ENCODE peak calls at places on chromosomes 3 and 15, in eight cellular contexts. One of them, this sample, is unnamed. For H3K27me3 and H3K4me1, the result is how much of the 10 kb centered on the place peaks cover.

GRCh38 chr3:53375019-53375418 is 27.7 kb upstream of the DCP1A start:
- DNase-seq in breast epithelium: peak
- DNase-seq in NT2/D1: peak
- DNase-seq in right atrium auricular region: no peak
- DNase-seq in Peyer's patch: peak
- DNase-seq in heart left ventricle: peak
- DNase-seq in thyroid gland: peak
- DNase-seq in body of pancreas: peak
- DNase-seq in this sample: peak

GRCh38 chr15:74817370-74817737 is 4.7 kb downstream of the LMAN1L start:
- DNase-seq in breast epithelium: peak
- DNase-seq in NT2/D1: no peak
- DNase-seq in right atrium auricular region: no peak
- DNase-seq in Peyer's patch: peak
- DNase-seq in heart left ventricle: no peak
- DNase-seq in thyroid gland: no peak
- DNase-seq in body of pancreas: peak
- DNase-seq in this sample: peak

GRCh38 chr3:98246142-98246541 is 17.9 kb upstream of the OR5H6 start:
- DNase-seq in breast epithelium: no peak
- DNase-seq in NT2/D1: no peak
- DNase-seq in right atrium auricular region: no peak
- DNase-seq in Peyer's patch: no peak
- DNase-seq in heart left ventricle: no peak
- DNase-seq in thyroid gland: no peak
- DNase-seq in body of pancreas: no peak
- DNase-seq in this sample: no peak

GRCh38 chr3:12793701-12794100 is 2.8 kb upstream of the CAND2 start:
- DNase-seq in breast epithelium: no peak
- DNase-seq in NT2/D1: no peak
- DNase-seq in right atrium auricular region: no peak
- DNase-seq in Peyer's patch: no peak
- DNase-seq in heart left ventricle: no peak
- DNase-seq in thyroid gland: no peak
- DNase-seq in body of pancreas: no peak
- DNase-seq in this sample: no peak

GRCh38 chr3:197028711-197029510 is 706 bp downstream of the MELTF start:
- DNase-seq in breast epithelium: no peak
- DNase-seq in NT2/D1: no peak
- DNase-seq in right atrium auricular region: peak
- DNase-seq in Peyer's patch: no peak
- DNase-seq in heart left ventricle: peak
- DNase-seq in thyroid gland: no peak
- DNase-seq in body of pancreas: no peak
- DNase-seq in this sample: peak

GRCh38 chr3:55629432-55629831 is 142.3 kb upstream of the WNT5A start:
- DNase-seq in breast epithelium: peak
- DNase-seq in NT2/D1: no peak
- DNase-seq in right atrium auricular region: no peak
- DNase-seq in Peyer's patch: peak
- DNase-seq in heart left ventricle: no peak
- DNase-seq in thyroid gland: peak
- DNase-seq in body of pancreas: peak
- DNase-seq in this sample: no peak

GRCh38 chr15:62067448-62068044 is 769 bp downstream of the C2CD4A start:
- DNase-seq in breast epithelium: no peak
- DNase-seq in NT2/D1: no peak
- DNase-seq in right atrium auricular region: no peak
- DNase-seq in Peyer's patch: peak
- DNase-seq in heart left ventricle: peak
- DNase-seq in thyroid gland: peak
- DNase-seq in body of pancreas: peak
- DNase-seq in this sample: no peak

GRCh38 chr3:195508185-195508584 is 34.9 kb downstream of the PPP1R2 start:
- DNase-seq in breast epithelium: no peak
- DNase-seq in NT2/D1: no peak
- DNase-seq in right atrium auricular region: no peak
- DNase-seq in Peyer's patch: no peak
- DNase-seq in heart left ventricle: no peak
- DNase-seq in thyroid gland: no peak
- DNase-seq in body of pancreas: no peak
- DNase-seq in this sample: no peak

GRCh38 chr3:70849911-70850699 is 537.7 kb upstream of the MDFIC2 start:
- DNase-seq in breast epithelium: no peak
- DNase-seq in NT2/D1: no peak
- DNase-seq in right atrium auricular region: no peak
- DNase-seq in Peyer's patch: no peak
- DNase-seq in heart left ventricle: no peak
- DNase-seq in thyroid gland: peak
- DNase-seq in body of pancreas: peak
- DNase-seq in this sample: no peak

GRCh38 chr15:71295242-71296031 is 180.2 kb downstream of the THSD4 start:
- DNase-seq in breast epithelium: no peak
- DNase-seq in NT2/D1: no peak
- DNase-seq in right atrium auricular region: no peak
- DNase-seq in Peyer's patch: no peak
- DNase-seq in heart left ventricle: no peak
- DNase-seq in thyroid gland: peak
- DNase-seq in body of pancreas: peak
- DNase-seq in this sample: no peak

GRCh38 chr15:67370206-67370954 is 115.8 kb downstream of the IQCH start:
- DNase-seq in breast epithelium: no peak
- DNase-seq in NT2/D1: no peak
- DNase-seq in right atrium auricular region: no peak
- DNase-seq in Peyer's patch: no peak
- DNase-seq in heart left ventricle: no peak
- DNase-seq in thyroid gland: no peak
- DNase-seq in body of pancreas: no peak
- DNase-seq in this sample: no peak

GRCh38 chr3:19147905-19148767 is at the start of gene KCNH8:
- DNase-seq in breast epithelium: peak
- DNase-seq in NT2/D1: no peak
- DNase-seq in right atrium auricular region: no peak
- DNase-seq in Peyer's patch: peak
- DNase-seq in heart left ventricle: peak
- DNase-seq in thyroid gland: peak
- DNase-seq in body of pancreas: peak
- DNase-seq in this sample: peak

GRCh38 chr15:39888809-39889208 is 31.3 kb downstream of the GPR176 start:
- DNase-seq in breast epithelium: no peak
- DNase-seq in NT2/D1: no peak
- DNase-seq in right atrium auricular region: no peak
- DNase-seq in Peyer's patch: no peak
- DNase-seq in heart left ventricle: no peak
- DNase-seq in thyroid gland: no peak
- DNase-seq in body of pancreas: no peak
- DNase-seq in this sample: no peak

GRCh38 chr3:9769426-9770275 is at the start of gene CAMK1:
- DNase-seq in breast epithelium: peak
- DNase-seq in NT2/D1: no peak
- DNase-seq in right atrium auricular region: peak
- DNase-seq in Peyer's patch: peak
- DNase-seq in heart left ventricle: peak
- DNase-seq in thyroid gland: peak
- DNase-seq in body of pancreas: peak
- DNase-seq in this sample: no peak

GRCh38 chr3:8506611-8507061 is 5.0 kb downstream of the LMCD1 start:
- DNase-seq in breast epithelium: no peak
- DNase-seq in NT2/D1: no peak
- DNase-seq in right atrium auricular region: no peak
- DNase-seq in Peyer's patch: no peak
- DNase-seq in heart left ventricle: no peak
- DNase-seq in thyroid gland: peak
- DNase-seq in body of pancreas: no peak
- DNase-seq in this sample: no peak

GRCh38 chr3:70832035-70832795 is 519.8 kb upstream of the MDFIC2 start:
- DNase-seq in breast epithelium: no peak
- DNase-seq in NT2/D1: no peak
- DNase-seq in right atrium auricular region: no peak
- DNase-seq in Peyer's patch: no peak
- DNase-seq in heart left ventricle: no peak
- DNase-seq in thyroid gland: no peak
- DNase-seq in body of pancreas: peak
- DNase-seq in this sample: no peak

DNA sequence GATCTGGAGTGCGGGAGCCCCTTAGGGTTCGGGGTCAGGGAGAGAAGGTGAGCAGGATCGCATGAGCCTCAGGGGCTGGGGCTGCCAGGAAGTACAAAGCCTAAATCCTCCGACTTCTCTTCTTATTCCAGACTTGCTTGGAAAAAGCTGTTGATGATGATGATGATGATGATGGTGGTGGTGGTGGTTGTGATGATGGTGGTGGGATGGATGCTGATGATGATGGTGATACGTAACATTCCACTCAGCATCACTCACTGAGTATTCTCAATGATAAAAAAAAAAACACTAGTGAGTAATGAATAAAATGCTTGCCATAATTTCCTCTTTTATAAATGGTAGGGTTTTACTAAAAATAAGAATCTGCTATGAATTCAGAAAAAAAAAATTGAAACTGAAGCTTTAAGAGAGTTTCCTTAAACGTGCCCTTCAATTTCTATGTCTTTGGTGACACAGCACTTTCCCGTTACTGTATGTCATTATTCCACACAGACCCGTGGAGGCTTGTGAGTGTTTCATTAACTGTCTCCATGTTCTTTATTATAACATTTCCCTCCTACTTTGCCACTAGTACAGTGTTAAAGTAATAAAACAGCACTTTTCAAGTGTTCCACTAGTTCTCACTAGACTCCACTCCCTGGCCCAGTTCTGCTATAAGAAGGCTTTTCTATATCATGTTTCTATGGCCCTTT is 5.4 kb upstream of the ACAN start:
- DNase-seq in breast epithelium: no peak
- DNase-seq in NT2/D1: no peak
- DNase-seq in right atrium auricular region: no peak
- DNase-seq in Peyer's patch: no peak
- DNase-seq in heart left ventricle: no peak
- DNase-seq in thyroid gland: no peak
- DNase-seq in body of pancreas: no peak
- DNase-seq in this sample: no peak
- H3K27me3 ChIP-seq in breast epithelium: under half
- H3K27me3 ChIP-seq in NT2/D1: under half
- H3K27me3 ChIP-seq in right atrium auricular region: under half
- H3K27me3 ChIP-seq in Peyer's patch: under half
- H3K27me3 ChIP-seq in heart left ventricle: under half
- H3K27me3 ChIP-seq in thyroid gland: under half
- H3K27me3 ChIP-seq in body of pancreas: under half
- H3K27me3 ChIP-seq in this sample: half or more

GRCh38 chr3:136730595-136731273 is 21.4 kb downstream of the STAG1 start:
- DNase-seq in breast epithelium: no peak
- DNase-seq in NT2/D1: no peak
- DNase-seq in right atrium auricular region: no peak
- DNase-seq in Peyer's patch: no peak
- DNase-seq in heart left ventricle: no peak
- DNase-seq in thyroid gland: no peak
- DNase-seq in body of pancreas: no peak
- DNase-seq in this sample: no peak
- H3K4me1 ChIP-seq in breast epithelium: under half
- H3K4me1 ChIP-seq in NT2/D1: under half
- H3K4me1 ChIP-seq in right atrium auricular region: under half
- H3K4me1 ChIP-seq in Peyer's patch: under half
- H3K4me1 ChIP-seq in heart left ventricle: half or more
- H3K4me1 ChIP-seq in thyroid gland: under half
- H3K4me1 ChIP-seq in body of pancreas: half or more
- H3K4me1 ChIP-seq in this sample: under half

DNA sequence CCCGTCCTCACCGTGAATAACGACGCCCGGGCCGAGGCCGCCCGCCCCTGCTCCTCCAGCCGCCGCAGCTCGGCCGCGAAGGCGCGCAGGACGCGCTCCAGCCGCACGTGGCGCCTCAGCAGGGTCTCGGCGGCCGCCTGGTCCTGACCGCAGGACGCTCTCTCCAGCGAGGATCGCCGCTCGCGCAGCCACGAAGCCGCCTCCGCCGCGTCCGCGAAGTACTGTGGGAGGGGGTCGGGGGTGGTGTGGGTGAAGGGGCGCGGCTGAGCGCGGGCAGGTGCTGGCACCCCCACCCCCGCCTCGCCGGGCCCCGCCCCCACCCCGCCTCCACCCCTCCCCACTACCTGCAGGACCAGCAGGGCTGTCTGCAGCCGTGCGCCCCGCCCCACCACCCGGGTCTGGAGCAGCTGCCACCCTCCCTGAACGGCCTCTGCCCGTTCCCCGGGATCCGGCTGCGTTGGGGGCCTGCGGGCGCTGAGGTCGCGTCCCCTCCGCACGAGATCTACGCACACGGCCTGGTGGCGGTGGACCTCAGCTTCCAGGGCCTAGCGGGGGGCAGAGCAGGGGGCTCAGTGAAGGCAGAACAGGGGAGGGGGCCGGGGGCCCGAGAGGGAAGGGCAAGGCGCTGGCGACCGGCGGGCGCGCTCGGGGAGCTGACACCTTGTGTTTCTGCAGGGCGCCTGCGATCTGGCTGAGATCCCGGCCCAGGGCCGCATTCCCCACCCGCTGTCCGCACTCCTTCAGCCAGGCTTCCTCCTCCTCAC is 11.7 kb downstream of the SPTBN5 start:
- DNase-seq in breast epithelium: no peak
- DNase-seq in NT2/D1: no peak
- DNase-seq in right atrium auricular region: no peak
- DNase-seq in Peyer's patch: no peak
- DNase-seq in heart left ventricle: no peak
- DNase-seq in thyroid gland: peak
- DNase-seq in body of pancreas: peak
- DNase-seq in this sample: no peak
- H3K4me3 ChIP-seq in breast epithelium: peak
- H3K4me3 ChIP-seq in NT2/D1: no peak
- H3K4me3 ChIP-seq in right atrium auricular region: peak
- H3K4me3 ChIP-seq in Peyer's patch: peak
- H3K4me3 ChIP-seq in heart left ventricle: peak
- H3K4me3 ChIP-seq in thyroid gland: no peak
- H3K4me3 ChIP-seq in body of pancreas: no peak
- H3K4me3 ChIP-seq in this sample: no peak

GRCh38 chr15:89500397-89501270 is 4.3 kb upstream of the RHCG start:
- DNase-seq in breast epithelium: no peak
- DNase-seq in NT2/D1: no peak
- DNase-seq in right atrium auricular region: no peak
- DNase-seq in Peyer's patch: no peak
- DNase-seq in heart left ventricle: no peak
- DNase-seq in thyroid gland: no peak
- DNase-seq in body of pancreas: no peak
- DNase-seq in this sample: no peak

GRCh38 chr15:89501646-89502045 is 5.3 kb upstream of the RHCG start:
- DNase-seq in breast epithelium: no peak
- DNase-seq in NT2/D1: no peak
- DNase-seq in right atrium auricular region: no peak
- DNase-seq in Peyer's patch: no peak
- DNase-seq in heart left ventricle: no peak
- DNase-seq in thyroid gland: no peak
- DNase-seq in body of pancreas: no peak
- DNase-seq in this sample: no peak

GRCh38 chr15:89496155-89497098 is at the start of gene RHCG:
- DNase-seq in breast epithelium: no peak
- DNase-seq in NT2/D1: peak
- DNase-seq in right atrium auricular region: no peak
- DNase-seq in Peyer's patch: no peak
- DNase-seq in heart left ventricle: no peak
- DNase-seq in thyroid gland: peak
- DNase-seq in body of pancreas: peak
- DNase-seq in this sample: peak

GRCh38 chr15:89498574-89498906 is 2.2 kb upstream of the RHCG start:
- DNase-seq in breast epithelium: no peak
- DNase-seq in NT2/D1: no peak
- DNase-seq in right atrium auricular region: no peak
- DNase-seq in Peyer's patch: no peak
- DNase-seq in heart left ventricle: no peak
- DNase-seq in thyroid gland: no peak
- DNase-seq in body of pancreas: no peak
- DNase-seq in this sample: no peak

GRCh38 chr15:89499156-89499555 is 2.8 kb upstream of the RHCG start:
- DNase-seq in breast epithelium: no peak
- DNase-seq in NT2/D1: no peak
- DNase-seq in right atrium auricular region: no peak
- DNase-seq in Peyer's patch: no peak
- DNase-seq in heart left ventricle: no peak
- DNase-seq in thyroid gland: no peak
- DNase-seq in body of pancreas: no peak
- DNase-seq in this sample: no peak
- H3K27me3 ChIP-seq in breast epithelium: under half
- H3K27me3 ChIP-seq in NT2/D1: under half
- H3K27me3 ChIP-seq in right atrium auricular region: under half
- H3K27me3 ChIP-seq in Peyer's patch: under half
- H3K27me3 ChIP-seq in heart left ventricle: under half
- H3K27me3 ChIP-seq in thyroid gland: under half
- H3K27me3 ChIP-seq in body of pancreas: under half
- H3K27me3 ChIP-seq in this sample: under half

This sample was measured in HAP-1.